ENCODE peak calls at places on chromosome 10, in nine cellular contexts. S is K562; I is H9; T is GM23338; M is RWPE1; L is cardiac muscle cell; X is CD8-positive, alpha-beta T cell; O is astrocyte; G is OCI-LY7. E is an unnamed sample.
A peak's percentile ranks its signal among the peaks of the same experiment; 100 is the strongest.

GRCh38 chr10:82826132-82826531 is 951.1 kb downstream of the NRG3 start:
- DNase-seq in S (no peak), I (no peak), T (no peak), M (peak; percentile 27), L (peak; percentile 59), X (no peak), O (peak; percentile 46), G (no peak), E (no peak)

GRCh38 chr10:52210161-52210560 is 103.9 kb upstream of the DKK1 start:
- DNase-seq in S (no peak), I (no peak), T (no peak), M (no peak), L (no peak), X (no peak), O (no peak), G (no peak), E (no peak)

GRCh38 chr10:26914898-26915297 is 54.1 kb upstream of the ABI1 start:
- DNase-seq in S (no peak), I (no peak), T (no peak), M (no peak), L (no peak), X (no peak), O (peak; percentile 11), G (no peak), E (no peak)

GRCh38 chr10:96719850-96720421 is 378 bp downstream of the PIK3AP1 start:
- DNase-seq in S (peak; percentile 58), I (peak; percentile 83), T (peak; percentile 89), M (no peak), L (peak; percentile 6), X (peak; percentile 63), O (no peak), G (peak; percentile 94), E (peak; percentile 67)

GRCh38 chr10:116718058-116718457 is 24.3 kb downstream of the HSPA12A start:
- DNase-seq in S (no peak), I (no peak), T (no peak), M (no peak), L (no peak), X (no peak), O (no peak), G (no peak), E (no peak)

GRCh38 chr10:22486431-22486830 is 141.1 kb downstream of the SPAG6 start:
- DNase-seq in S (no peak), I (no peak), T (no peak), M (no peak), L (no peak), X (no peak), O (no peak), G (no peak), E (no peak)

GRCh38 chr10:5840314-5841307 is 27.4 kb upstream of the GDI2 start:
- DNase-seq in S (no peak), I (no peak), T (no peak), M (no peak), L (peak; percentile 78), X (no peak), O (peak; percentile 14), G (peak; percentile 98), E (peak; percentile 22)

GRCh38 chr10:77111611-77112550 is 525.7 kb downstream of the KCNMA1 start:
- DNase-seq in S (peak; percentile 73), I (no peak), T (peak; percentile 74), M (peak; percentile 88), L (peak; percentile 80), X (no peak), O (peak; percentile 95), G (peak; percentile 33), E (no peak)

GRCh38 chr10:49398000-49398861 is 2.3 kb upstream of the DRGX start:
- DNase-seq in S (peak; percentile 82), I (peak; percentile 76), T (peak; percentile 78), M (peak; percentile 84), L (peak; percentile 52), X (peak; percentile 55), O (peak; percentile 15), G (no peak), E (peak; percentile 61)

GRCh38 chr10:110495731-110496552 is 1.8 kb upstream of the DUSP5 start:
- DNase-seq in S (no peak), I (peak; percentile 47), T (peak; percentile 62), M (peak; percentile 80), L (peak; percentile 94), X (peak; percentile 30), O (peak; percentile 87), G (no peak), E (peak; percentile 45)

GRCh38 chr10:124681091-124681490 is 63.1 kb downstream of the FAM53B start:
- DNase-seq in S (no peak), I (no peak), T (no peak), M (no peak), L (no peak), X (no peak), O (no peak), G (no peak), E (no peak)

GRCh38 chr10:124679401-124679800 is 64.8 kb downstream of the FAM53B start:
- DNase-seq in S (no peak), I (no peak), T (no peak), M (no peak), L (no peak), X (no peak), O (no peak), G (no peak), E (peak; percentile 11)

GRCh38 chr10:124681626-124682552 is 62.3 kb downstream of the FAM53B start:
- DNase-seq in S (no peak), I (no peak), T (no peak), M (no peak), L (no peak), X (no peak), O (no peak), G (no peak), E (peak; percentile 11)

GRCh38 chr10:124678566-124679240 is 65.5 kb downstream of the FAM53B start:
- DNase-seq in S (no peak), I (no peak), T (no peak), M (no peak), L (no peak), X (peak; percentile 60), O (no peak), G (no peak), E (peak; percentile 11)

DNA sequence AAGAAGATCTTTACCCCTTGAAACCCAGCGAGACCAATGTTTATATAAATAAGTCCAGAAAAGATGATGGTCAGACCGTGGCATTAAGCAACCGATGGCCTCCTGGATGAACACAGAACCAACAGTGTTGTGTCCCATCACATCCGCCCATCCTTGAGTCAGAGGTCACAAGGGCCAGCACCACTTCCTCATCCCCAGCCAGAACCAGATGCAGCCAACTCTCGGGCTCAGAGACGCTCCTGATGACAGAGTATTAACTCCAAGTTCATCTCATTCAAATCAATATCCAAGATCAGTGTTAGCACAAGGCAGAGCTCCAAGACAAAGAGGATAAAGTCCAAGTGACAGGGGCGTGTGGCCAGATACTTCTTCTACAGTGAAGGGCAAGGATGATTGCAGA is 63.5 kb downstream of the FAM53B start:
- DNase-seq in S (no peak), I (no peak), T (no peak), M (no peak), L (peak; percentile 32), X (no peak), O (no peak), G (no peak), E (peak; percentile 26)
- H3K27ac ChIP-seq in S (no peak overlapping the region), I (no peak overlapping the region), T (no peak overlapping the region), M (no peak overlapping the region), L (no peak overlapping the region), X (no peak overlapping the region), O (no peak overlapping the region), G (no peak overlapping the region), E (no peak overlapping the region)

GRCh38 chr10:11551915-11552602 is 59.4 kb downstream of the USP6NL start:
- DNase-seq in S (peak; percentile 37), I (no peak), T (no peak), M (peak; percentile 65), L (peak; percentile 91), X (no peak), O (peak; percentile 98), G (no peak), E (no peak)
- H3K27ac ChIP-seq in S (peak overlapping the region; percentile 63), I (no peak overlapping the region), T (no peak overlapping the region), M (no peak overlapping the region), L (no peak overlapping the region), X (no peak overlapping the region), O (peak overlapping the region; percentile 64), G (peak overlapping the region; percentile 90), E (no peak overlapping the region)

GRCh38 chr10:126171555-126171954 is 216.7 kb downstream of the ADAM12 start:
- DNase-seq in S (no peak), I (no peak), T (no peak), M (no peak), L (peak; percentile 74), X (no peak), O (peak; percentile 97), G (no peak), E (no peak)

GRCh38 chr10:126169899-126170298 is 218.4 kb downstream of the ADAM12 start:
- DNase-seq in S (no peak), I (no peak), T (no peak), M (no peak), L (no peak), X (no peak), O (no peak), G (no peak), E (no peak)

GRCh38 chr10:126166797-126167196 is 221.5 kb downstream of the ADAM12 start:
- DNase-seq in S (no peak), I (no peak), T (no peak), M (no peak), L (no peak), X (no peak), O (no peak), G (no peak), E (no peak)

GRCh38 chr10:126165865-126166264 is 222.4 kb downstream of the ADAM12 start:
- DNase-seq in S (no peak), I (no peak), T (no peak), M (no peak), L (no peak), X (no peak), O (no peak), G (no peak), E (no peak)

DNA sequence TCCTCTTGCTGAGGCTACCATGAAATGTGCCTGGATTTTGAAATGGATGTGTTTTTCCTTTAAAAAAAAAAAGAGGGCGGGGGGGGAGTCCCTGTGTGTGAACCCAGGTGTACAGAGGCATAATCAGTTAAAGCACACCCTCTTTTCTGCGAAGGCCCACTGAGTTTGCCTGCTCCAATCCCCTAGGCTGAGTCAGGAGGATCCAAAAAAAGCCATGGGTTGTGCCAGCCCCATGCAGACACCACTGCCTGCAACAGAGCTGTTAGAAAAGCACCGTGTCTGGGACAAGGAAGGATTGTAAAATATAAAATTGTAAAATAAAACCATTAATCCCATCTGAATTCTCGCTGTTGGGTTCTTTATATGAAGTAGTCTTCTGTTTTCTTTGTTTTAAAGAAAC is 217.9 kb downstream of the ADAM12 start:
- DNase-seq in S (no peak), I (no peak), T (no peak), M (no peak), L (no peak), X (no peak), O (no peak), G (no peak), E (no peak)
- H3K27ac ChIP-seq in S (no peak overlapping the region), I (no peak overlapping the region), T (no peak overlapping the region), M (no peak overlapping the region), L (no peak overlapping the region), X (no peak overlapping the region), O (peak overlapping the region; percentile 83), G (no peak overlapping the region), E (no peak overlapping the region)

DNA sequence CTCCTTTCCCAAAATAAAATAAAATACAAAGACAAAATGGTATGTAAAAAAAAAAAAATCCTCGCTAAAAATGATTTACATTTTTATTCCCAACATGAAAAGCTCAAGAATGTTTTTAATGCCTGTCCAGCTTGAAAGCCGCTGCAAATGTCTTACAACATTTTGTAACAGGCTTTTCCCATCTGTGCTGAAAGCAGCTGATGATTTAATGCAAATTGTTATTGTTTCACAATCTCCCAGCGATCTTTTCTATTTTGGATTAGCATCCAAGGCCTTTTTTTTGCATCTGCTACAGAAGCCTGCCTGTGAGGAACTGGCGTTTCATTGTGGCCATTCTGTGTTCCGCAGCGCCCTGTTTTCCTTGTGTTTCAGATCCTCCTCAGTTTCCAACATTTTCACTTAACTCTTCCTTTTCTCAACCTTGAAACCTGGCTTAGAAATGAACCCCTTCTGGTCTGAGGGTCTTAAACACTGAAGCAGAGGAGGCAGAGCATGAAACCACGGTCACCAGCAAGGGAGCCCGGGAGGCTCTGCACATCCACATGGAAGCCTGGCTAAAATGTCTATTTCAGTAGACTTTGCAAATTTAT is 712.1 kb downstream of the PARD3 start:
- DNase-seq in S (no peak), I (no peak), T (no peak), M (no peak), L (peak; percentile 82), X (no peak), O (no peak), G (no peak), E (no peak)
- H3K27ac ChIP-seq in S (no peak overlapping the region), I (no peak overlapping the region), T (no peak overlapping the region), M (no peak overlapping the region), L (no peak overlapping the region), X (no peak overlapping the region), O (no peak overlapping the region), G (no peak overlapping the region), E (no peak overlapping the region)

E was measured in heart right ventricle.